ENCODE peak calls at places on chromosome 18, in nine cellular contexts. U is brain microvascular endothelial cell, H is fibroblast of lung, Z is heart left ventricle, C is colonic mucosa, V is Caco-2, R is cardiac fibroblast, M is fibroblast of mammary gland, B is tibial nerve. W is an unnamed sample.

GRCh38 chr18:67669993-67670671 is 153.6 kb upstream of the DSEL start:
- DNase-seq in U (peak), H (peak), Z (no peak), C (no peak), V (no peak), R (peak), M (peak), B (no peak), W (no peak)

GRCh38 chr18:67300498-67300897 is 216.0 kb downstream of the DSEL start:
- DNase-seq in U (no peak), H (no peak), Z (no peak), C (no peak), V (no peak), R (no peak), M (peak), B (no peak), W (peak)

GRCh38 chr18:55321268-55322175 is 266.5 kb downstream of the TCF4 start:
- DNase-seq in U (peak), H (peak), Z (peak), C (peak), V (peak), R (peak), M (peak), B (peak), W (peak)

GRCh38 chr18:44324361-44324760 is 356.3 kb upstream of the SETBP1 start:
- DNase-seq in U (no peak), H (no peak), Z (no peak), C (no peak), V (no peak), R (no peak), M (no peak), B (no peak), W (no peak)

GRCh38 chr18:30103881-30104280 is 938.7 kb downstream of the DSC3 start:
- DNase-seq in U (no peak), H (no peak), Z (no peak), C (no peak), V (no peak), R (no peak), M (no peak), B (no peak), W (no peak)

GRCh38 chr18:37452697-37453385 is 112.8 kb downstream of the CELF4 start:
- DNase-seq in U (no peak), H (peak), Z (no peak), C (no peak), V (no peak), R (peak), M (peak), B (no peak), W (no peak)

GRCh38 chr18:62784338-62784965 is 69.1 kb downstream of the PHLPP1 start:
- DNase-seq in U (no peak), H (peak), Z (no peak), C (no peak), V (no peak), R (peak), M (peak), B (no peak), W (no peak)

GRCh38 chr18:71336811-71337210 is 1048.0 kb downstream of the SOCS6 start:
- DNase-seq in U (no peak), H (no peak), Z (no peak), C (no peak), V (no peak), R (no peak), M (no peak), B (no peak), W (no peak)

GRCh38 chr18:74541703-74542555 is 7.6 kb downstream of the CNDP1 start:
- DNase-seq in U (no peak), H (no peak), Z (no peak), C (peak), V (peak), R (no peak), M (no peak), B (no peak), W (peak)

GRCh38 chr18:61322265-61322873 is 10.9 kb upstream of the CDH20 start:
- DNase-seq in U (peak), H (peak), Z (peak), C (peak), V (peak), R (peak), M (peak), B (no peak), W (peak)

GRCh38 chr18:47397671-47398319 is 146.3 kb upstream of the SKOR2 start:
- DNase-seq in U (no peak), H (no peak), Z (no peak), C (peak), V (no peak), R (no peak), M (peak), B (no peak), W (no peak)

GRCh38 chr18:21242141-21243040 is at the start of gene GREB1L:
- DNase-seq in U (no peak), H (peak), Z (peak), C (peak), V (peak), R (peak), M (peak), B (peak), W (no peak)

GRCh38 chr18:26549103-26549485 is 741 bp upstream of the KCTD1 start:
- DNase-seq in U (no peak), H (peak), Z (no peak), C (peak), V (peak), R (peak), M (peak), B (peak), W (no peak)

GRCh38 chr18:4994710-4995109 is 202.3 kb downstream of the AKAIN1 start:
- DNase-seq in U (no peak), H (no peak), Z (no peak), C (no peak), V (no peak), R (no peak), M (no peak), B (no peak), W (no peak)

GRCh38 chr18:59672125-59672769 is 25.0 kb downstream of the CCBE1 start:
- DNase-seq in U (no peak), H (peak), Z (no peak), C (no peak), V (no peak), R (peak), M (peak), B (no peak), W (no peak)

GRCh38 chr18:61606068-61606660 is 272.9 kb downstream of the CDH20 start:
- DNase-seq in U (peak), H (peak), Z (peak), C (no peak), V (no peak), R (peak), M (peak), B (no peak), W (no peak)

GRCh38 chr18:45896991-45897390 is 70.1 kb downstream of the EPG5 start:
- DNase-seq in U (no peak), H (no peak), Z (no peak), C (no peak), V (no peak), R (no peak), M (no peak), B (no peak), W (no peak)

GRCh38 chr18:47254341-47254939 is 3.0 kb upstream of the SKOR2 start:
- DNase-seq in U (peak), H (peak), Z (peak), C (peak), V (no peak), R (peak), M (peak), B (no peak), W (no peak)

GRCh38 chr18:30965237-30965636 is 77.3 kb downstream of the DSC3 start:
- DNase-seq in U (no peak), H (no peak), Z (no peak), C (no peak), V (no peak), R (no peak), M (no peak), B (no peak), W (no peak)

GRCh38 chr18:13513015-13513414 is 213.3 kb downstream of the FAM210A start:
- DNase-seq in U (no peak), H (no peak), Z (no peak), C (no peak), V (no peak), R (no peak), M (no peak), B (no peak), W (no peak)

GRCh38 chr18:26574958-26575864 is 26.9 kb upstream of the KCTD1 start:
- DNase-seq in U (peak), H (peak), Z (peak), C (peak), V (peak), R (peak), M (peak), B (peak), W (no peak)

GRCh38 chr18:64042728-64043358 is 73.0 kb downstream of the SERPINB8 start:
- DNase-seq in U (no peak), H (no peak), Z (no peak), C (no peak), V (no peak), R (no peak), M (no peak), B (no peak), W (no peak)

GRCh38 chr18:30991397-30991796 is 51.1 kb downstream of the DSC3 start:
- DNase-seq in U (no peak), H (no peak), Z (no peak), C (no peak), V (no peak), R (no peak), M (no peak), B (no peak), W (no peak)

GRCh38 chr18:78731423-78732032 is 248.1 kb upstream of the SALL3 start:
- DNase-seq in U (no peak), H (no peak), Z (no peak), C (no peak), V (no peak), R (no peak), M (no peak), B (no peak), W (no peak)

GRCh38 chr18:41532344-41533086 is 422.5 kb upstream of the PIK3C3 start:
- DNase-seq in U (peak), H (peak), Z (no peak), C (no peak), V (no peak), R (peak), M (no peak), B (no peak), W (peak)

GRCh38 chr18:37450434-37451133 is 115.0 kb downstream of the CELF4 start:
- DNase-seq in U (no peak), H (peak), Z (peak), C (peak), V (peak), R (peak), M (no peak), B (no peak), W (no peak)

GRCh38 chr18:60082790-60083189 is 183.0 kb downstream of the PMAIP1 start:
- DNase-seq in U (no peak), H (no peak), Z (no peak), C (no peak), V (no peak), R (no peak), M (no peak), B (no peak), W (no peak)

GRCh38 chr18:67199993-67200617 is 316.4 kb downstream of the DSEL start:
- DNase-seq in U (peak), H (peak), Z (no peak), C (no peak), V (no peak), R (peak), M (peak), B (no peak), W (peak)

GRCh38 chr18:69265661-69266060 is 135.0 kb upstream of the DOK6 start:
- DNase-seq in U (no peak), H (peak), Z (no peak), C (no peak), V (no peak), R (peak), M (no peak), B (no peak), W (no peak)

GRCh38 chr18:45526120-45526841 is 89.0 kb upstream of the SLC14A2 start:
- DNase-seq in U (peak), H (peak), Z (no peak), C (no peak), V (no peak), R (peak), M (peak), B (no peak), W (no peak)

GRCh38 chr18:41753826-41754225 is 201.2 kb upstream of the PIK3C3 start:
- DNase-seq in U (no peak), H (no peak), Z (no peak), C (no peak), V (no peak), R (no peak), M (peak), B (no peak), W (no peak)

GRCh38 chr18:43720036-43720435 is 442.7 kb upstream of the SYT4 start:
- DNase-seq in U (no peak), H (peak), Z (no peak), C (no peak), V (no peak), R (peak), M (no peak), B (no peak), W (no peak)

GRCh38 chr18:31684279-31685096 is at the start of gene B4GALT6:
- DNase-seq in U (peak), H (peak), Z (no peak), C (peak), V (peak), R (peak), M (peak), B (no peak), W (no peak)

GRCh38 chr18:67117804-67118203 is 398.7 kb downstream of the DSEL start:
- DNase-seq in U (peak), H (no peak), Z (no peak), C (no peak), V (no peak), R (no peak), M (peak), B (no peak), W (no peak)

GRCh38 chr18:79863161-79863945 is 65.6 kb downstream of the KCNG2 start:
- DNase-seq in U (no peak), H (no peak), Z (no peak), C (peak), V (no peak), R (no peak), M (no peak), B (no peak), W (no peak)
- TF ChIP-seq CTCF in U (no peak), H (no peak), Z (no peak), C (no peak), V (no peak), R (no peak), M (no peak), B (no peak), W (no peak)

GRCh38 chr18:48934708-48935432 is 15.9 kb downstream of the SMAD7 start:
- DNase-seq in U (no peak), H (peak), Z (peak), C (no peak), V (no peak), R (no peak), M (no peak), B (no peak), W (no peak)
- H3K4me3 ChIP-seq in U (no peak), H (no peak), Z (peak), C (no peak), V (no peak), R (no peak), M (no peak), B (no peak), W (no peak)

GRCh38 chr18:7593194-7593819 is 26.2 kb downstream of the PTPRM start:
- DNase-seq in U (no peak), H (no peak), Z (no peak), C (no peak), V (no peak), R (no peak), M (no peak), B (no peak), W (no peak)

GRCh38 chr18:7590800-7591560 is 23.9 kb downstream of the PTPRM start:
- DNase-seq in U (no peak), H (no peak), Z (no peak), C (no peak), V (no peak), R (peak), M (peak), B (no peak), W (no peak)

GRCh38 chr18:7596133-7596532 is 29.0 kb downstream of the PTPRM start:
- DNase-seq in U (no peak), H (no peak), Z (no peak), C (no peak), V (no peak), R (peak), M (peak), B (no peak), W (no peak)

GRCh38 chr18:7598167-7599062 is 31.3 kb downstream of the PTPRM start:
- DNase-seq in U (no peak), H (peak), Z (no peak), C (no peak), V (no peak), R (peak), M (peak), B (no peak), W (no peak)

DNA sequence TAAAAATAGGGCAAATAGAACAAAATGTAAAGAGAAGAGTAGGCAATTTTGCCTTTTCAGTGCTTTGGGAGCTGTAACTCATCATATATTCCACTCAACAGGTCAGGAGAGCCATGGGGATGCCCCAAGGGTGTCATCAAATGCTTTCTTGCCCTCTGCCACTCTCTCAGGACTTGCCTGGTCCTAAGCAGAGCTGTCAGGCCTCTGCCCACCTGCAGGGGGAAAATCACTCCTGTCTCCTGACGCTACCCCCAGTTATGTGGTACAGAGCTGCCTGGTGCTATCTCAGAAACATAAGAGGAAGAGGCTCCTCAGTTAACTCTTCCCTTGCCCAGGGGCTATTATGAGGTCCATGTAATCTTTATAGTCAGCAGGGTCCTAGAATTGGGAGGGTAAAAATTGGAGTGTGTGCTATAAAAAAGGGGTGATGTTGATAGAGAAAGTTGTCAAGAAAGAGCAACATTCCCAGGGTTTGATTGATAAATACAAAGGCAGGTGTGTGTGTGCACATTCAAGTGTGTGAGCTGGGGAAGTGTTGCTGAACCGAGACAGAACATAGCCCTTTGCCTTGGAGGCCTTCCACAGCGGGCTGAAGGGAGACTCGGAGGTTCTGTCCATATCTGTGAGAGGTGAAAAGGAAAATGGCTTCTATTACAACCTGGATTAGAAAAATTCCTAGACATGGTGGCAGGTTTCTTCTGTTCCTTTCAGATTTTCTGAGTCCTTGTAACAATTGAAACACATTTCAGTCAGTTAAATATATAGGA is 25.4 kb downstream of the PTPRM start:
- DNase-seq in U (no peak), H (no peak), Z (no peak), C (no peak), V (no peak), R (no peak), M (no peak), B (no peak), W (no peak)
- TF ChIP-seq CTCF in U (peak), H (no peak), Z (no peak), C (no peak), V (no peak), R (peak), M (no peak), B (no peak), W (no peak)

GRCh38 chr18:58536534-58537271 is 92.2 kb downstream of the ALPK2 start:
- DNase-seq in U (no peak), H (no peak), Z (no peak), C (no peak), V (no peak), R (no peak), M (no peak), B (no peak), W (no peak)
- H3K4me3 ChIP-seq in U (no peak), H (no peak), Z (no peak), C (no peak), V (no peak), R (no peak), M (no peak), B (no peak), W (no peak)

GRCh38 chr18:8478166-8478967 is 130.9 kb upstream of the RAB12 start:
- DNase-seq in U (peak), H (peak), Z (peak), C (peak), V (peak), R (peak), M (peak), B (no peak), W (no peak)

GRCh38 chr18:8474661-8475060 is 134.6 kb upstream of the RAB12 start:
- DNase-seq in U (no peak), H (no peak), Z (no peak), C (no peak), V (no peak), R (no peak), M (no peak), B (no peak), W (no peak)

GRCh38 chr18:8478968-8479370 is 130.3 kb upstream of the RAB12 start:
- DNase-seq in U (no peak), H (no peak), Z (no peak), C (no peak), V (no peak), R (no peak), M (no peak), B (no peak), W (no peak)

GRCh38 chr18:8479826-8480225 is 129.4 kb upstream of the RAB12 start:
- DNase-seq in U (no peak), H (no peak), Z (no peak), C (no peak), V (no peak), R (no peak), M (no peak), B (no peak), W (no peak)

DNA sequence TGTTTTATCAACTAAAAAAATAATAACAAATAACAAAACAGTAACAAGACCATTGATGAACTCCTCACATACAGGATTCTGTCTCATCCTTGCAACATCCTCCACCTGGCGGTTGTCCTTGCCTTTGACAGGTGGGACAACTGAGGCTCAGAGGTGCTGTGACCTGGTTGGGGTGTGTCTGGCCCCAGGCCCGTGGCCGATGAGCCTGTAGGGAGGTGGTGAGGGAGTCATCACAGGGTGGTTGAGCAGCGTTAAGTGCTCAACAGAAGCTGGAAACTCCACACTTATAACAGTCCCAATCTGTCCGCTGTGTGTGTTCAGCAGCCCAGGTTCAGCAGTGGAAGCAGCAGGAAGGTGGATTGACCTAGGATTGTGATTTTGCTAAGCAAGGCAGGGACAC is 131.6 kb upstream of the RAB12 start:
- DNase-seq in U (no peak), H (no peak), Z (no peak), C (no peak), V (no peak), R (no peak), M (no peak), B (no peak), W (no peak)
- TF ChIP-seq CTCF in U (no peak), H (no peak), Z (no peak), C (no peak), V (no peak), R (no peak), M (no peak), B (no peak), W (no peak)

GRCh38 chr18:54235871-54236270 is 11.4 kb upstream of the MBD2 start:
- DNase-seq in U (peak), H (no peak), Z (no peak), C (no peak), V (no peak), R (peak), M (no peak), B (no peak), W (peak)
- H3K4me3 ChIP-seq in U (no peak), H (no peak), Z (no peak), C (no peak), V (no peak), R (no peak), M (no peak), B (no peak), W (no peak)

GRCh38 chr18:49023281-49023937 is 72.6 kb upstream of the SMAD7 start:
- DNase-seq in U (no peak), H (no peak), Z (no peak), C (peak), V (no peak), R (no peak), M (no peak), B (no peak), W (no peak)
- TF ChIP-seq CTCF in U (no peak), H (no peak), Z (no peak), C (no peak), V (no peak), R (no peak), M (no peak), B (no peak), W (no peak)